ENCODE peak calls at places on chromosomes 16 and 17, in seven cellular contexts. Y is MV-4-11; K is stimulated activated CD8-positive, alpha-beta memory T cell treated with anti-CD3 and anti-CD28 coated beads, Interleukin-7, amount 100 ng/mL, for 24 hours; V is mammary epithelial cell; A is brain microvascular endothelial cell; N is heart right ventricle; F is effector memory CD4-positive, alpha-beta T cell. W is an unnamed sample.

GRCh38 chr16:4376820-4377572 is 5.3 kb downstream of the VASN start:
- DNase-seq in Y (no peak), K (no peak), V (no peak), A (no peak), N (peak), F (no peak), W (no peak)

GRCh38 chr17:64773836-64774761 is 112.0 kb upstream of the SMURF2 start:
- DNase-seq in Y (no peak), K (no peak), V (peak), A (peak), N (no peak), F (no peak), W (peak)

GRCh38 chr17:8163978-8164814 is 1.4 kb upstream of the VAMP2 start:
- DNase-seq in Y (peak), K (peak), V (no peak), A (no peak), N (peak), F (peak), W (no peak)

GRCh38 chr17:33968350-33969044 is 286.6 kb upstream of the CCL2 start:
- DNase-seq in Y (peak), K (no peak), V (no peak), A (no peak), N (no peak), F (no peak), W (no peak)

GRCh38 chr16:85162478-85163277 is 50.4 kb upstream of the CIBAR2 start:
- DNase-seq in Y (no peak), K (no peak), V (no peak), A (peak), N (peak), F (no peak), W (no peak)

GRCh38 chr17:59511726-59512125 is 53.7 kb upstream of the DHX40 start:
- DNase-seq in Y (no peak), K (no peak), V (no peak), A (no peak), N (no peak), F (no peak), W (no peak)

GRCh38 chr17:79417589-79417988 is 193.3 kb downstream of the RBFOX3 start:
- DNase-seq in Y (no peak), K (no peak), V (no peak), A (no peak), N (no peak), F (no peak), W (no peak)

GRCh38 chr17:1486802-1487695 is 5.4 kb downstream of the MYO1C start:
- DNase-seq in Y (no peak), K (peak), V (peak), A (peak), N (peak), F (peak), W (peak)

GRCh38 chr16:88784074-88784855 is 755 bp downstream of the PIEZO1 start:
- DNase-seq in Y (peak), K (no peak), V (peak), A (peak), N (peak), F (no peak), W (no peak)

GRCh38 chr16:11712122-11712521 is 30.5 kb downstream of the TXNDC11 start:
- DNase-seq in Y (no peak), K (no peak), V (no peak), A (no peak), N (no peak), F (no peak), W (no peak)

GRCh38 chr16:55323637-55324490 is at the start of gene IRX6:
- DNase-seq in Y (no peak), K (no peak), V (peak), A (no peak), N (peak), F (no peak), W (peak)

GRCh38 chr17:41734139-41734948 is at the start of gene HAP1:
- DNase-seq in Y (no peak), K (no peak), V (peak), A (peak), N (no peak), F (no peak), W (peak)

GRCh38 chr17:81432873-81433451 is 37.7 kb downstream of the BAHCC1 start:
- DNase-seq in Y (no peak), K (no peak), V (no peak), A (no peak), N (no peak), F (no peak), W (no peak)

GRCh38 chr16:88960516-88960915 is 16.5 kb downstream of the CBFA2T3 start:
- DNase-seq in Y (no peak), K (no peak), V (no peak), A (no peak), N (no peak), F (no peak), W (no peak)

GRCh38 chr16:28917095-28917494 is 7.9 kb downstream of the RABEP2 start:
- DNase-seq in Y (no peak), K (no peak), V (no peak), A (no peak), N (no peak), F (no peak), W (no peak)

GRCh38 chr17:55547027-55547670 is 35.9 kb upstream of the SMIM36 start:
- DNase-seq in Y (no peak), K (no peak), V (peak), A (no peak), N (no peak), F (no peak), W (no peak)

GRCh38 chr17:17564323-17564722 is 27.2 kb downstream of the PEMT start:
- DNase-seq in Y (no peak), K (no peak), V (no peak), A (no peak), N (no peak), F (no peak), W (no peak)

GRCh38 chr17:45247429-45248131 is 14.3 kb downstream of the SPATA32 start:
- DNase-seq in Y (peak), K (peak), V (peak), A (peak), N (peak), F (peak), W (peak)

GRCh38 chr16:85096921-85097320 is 15.4 kb downstream of the CIBAR2 start:
- DNase-seq in Y (no peak), K (no peak), V (no peak), A (no peak), N (no peak), F (no peak), W (no peak)

GRCh38 chr16:86882586-86883280 is 304.4 kb downstream of the FOXL1 start:
- DNase-seq in Y (no peak), K (no peak), V (peak), A (peak), N (peak), F (no peak), W (no peak)

GRCh38 chr17:82372591-82373452 is 1.3 kb downstream of the UTS2R start:
- DNase-seq in Y (peak), K (no peak), V (no peak), A (no peak), N (no peak), F (no peak), W (no peak)

GRCh38 chr17:44279586-44280344 is 11.8 kb upstream of the SLC4A1 start:
- DNase-seq in Y (peak), K (no peak), V (peak), A (peak), N (peak), F (peak), W (peak)